ENCODE peak calls at places on chromosomes 7 and 10, in ten cellular contexts. One of them, this sample, is unnamed.

GRCh38 chr10:12980080-12980656 is 21.3 kb downstream of the CCDC3 start:
- DNase-seq in astrocyte of the cerebellum: no peak
- DNase-seq in non-pigmented ciliary epithelial cell: no peak
- DNase-seq in smooth muscle cell of the brain vasculature: no peak
- DNase-seq in pons: no peak
- DNase-seq in Calu3: no peak
- DNase-seq in A549: no peak
- DNase-seq in NCI-H1105 treated with DMSO at 0.1 percent for 48 hours: no peak
- DNase-seq in NCI-H2081: peak
- DNase-seq in A673: peak
- DNase-seq in this sample: no peak

GRCh38 chr7:116166167-116166566 is 44.2 kb upstream of the TES start:
- DNase-seq in astrocyte of the cerebellum: no peak
- DNase-seq in non-pigmented ciliary epithelial cell: no peak
- DNase-seq in smooth muscle cell of the brain vasculature: no peak
- DNase-seq in pons: no peak
- DNase-seq in Calu3: no peak
- DNase-seq in A549: no peak
- DNase-seq in NCI-H1105 treated with DMSO at 0.1 percent for 48 hours: no peak
- DNase-seq in NCI-H2081: no peak
- DNase-seq in A673: no peak
- DNase-seq in this sample: no peak

GRCh38 chr10:133230387-133231195 is 574 bp downstream of the UTF1 start:
- DNase-seq in astrocyte of the cerebellum: no peak
- DNase-seq in non-pigmented ciliary epithelial cell: no peak
- DNase-seq in smooth muscle cell of the brain vasculature: no peak
- DNase-seq in pons: no peak
- DNase-seq in Calu3: no peak
- DNase-seq in A549: no peak
- DNase-seq in NCI-H1105 treated with DMSO at 0.1 percent for 48 hours: peak
- DNase-seq in NCI-H2081: no peak
- DNase-seq in A673: no peak
- DNase-seq in this sample: no peak

GRCh38 chr7:1512781-1513656 is 8.8 kb upstream of the INTS1 start:
- DNase-seq in astrocyte of the cerebellum: no peak
- DNase-seq in non-pigmented ciliary epithelial cell: no peak
- DNase-seq in smooth muscle cell of the brain vasculature: no peak
- DNase-seq in pons: peak
- DNase-seq in Calu3: peak
- DNase-seq in A549: peak
- DNase-seq in NCI-H1105 treated with DMSO at 0.1 percent for 48 hours: no peak
- DNase-seq in NCI-H2081: no peak
- DNase-seq in A673: peak
- DNase-seq in this sample: no peak

GRCh38 chr10:114561008-114561523 is 97.0 kb downstream of the ABLIM1 start:
- DNase-seq in astrocyte of the cerebellum: no peak
- DNase-seq in non-pigmented ciliary epithelial cell: no peak
- DNase-seq in smooth muscle cell of the brain vasculature: no peak
- DNase-seq in pons: no peak
- DNase-seq in Calu3: no peak
- DNase-seq in A549: no peak
- DNase-seq in NCI-H1105 treated with DMSO at 0.1 percent for 48 hours: no peak
- DNase-seq in NCI-H2081: no peak
- DNase-seq in A673: no peak
- DNase-seq in this sample: no peak

GRCh38 chr7:452230-452751 is 67.4 kb downstream of the PDGFA start:
- DNase-seq in astrocyte of the cerebellum: no peak
- DNase-seq in non-pigmented ciliary epithelial cell: no peak
- DNase-seq in smooth muscle cell of the brain vasculature: no peak
- DNase-seq in pons: no peak
- DNase-seq in Calu3: peak
- DNase-seq in A549: no peak
- DNase-seq in NCI-H1105 treated with DMSO at 0.1 percent for 48 hours: no peak
- DNase-seq in NCI-H2081: no peak
- DNase-seq in A673: no peak
- DNase-seq in this sample: no peak

GRCh38 chr7:105920766-105921165 is 42.3 kb upstream of the CDHR3 start:
- DNase-seq in astrocyte of the cerebellum: no peak
- DNase-seq in non-pigmented ciliary epithelial cell: no peak
- DNase-seq in smooth muscle cell of the brain vasculature: no peak
- DNase-seq in pons: no peak
- DNase-seq in Calu3: no peak
- DNase-seq in A549: no peak
- DNase-seq in NCI-H1105 treated with DMSO at 0.1 percent for 48 hours: no peak
- DNase-seq in NCI-H2081: no peak
- DNase-seq in A673: no peak
- DNase-seq in this sample: no peak

GRCh38 chr10:110335314-110336064 is 30.8 kb upstream of the SMNDC1 start:
- DNase-seq in astrocyte of the cerebellum: no peak
- DNase-seq in non-pigmented ciliary epithelial cell: no peak
- DNase-seq in smooth muscle cell of the brain vasculature: no peak
- DNase-seq in pons: no peak
- DNase-seq in Calu3: no peak
- DNase-seq in A549: no peak
- DNase-seq in NCI-H1105 treated with DMSO at 0.1 percent for 48 hours: no peak
- DNase-seq in NCI-H2081: no peak
- DNase-seq in A673: no peak
- DNase-seq in this sample: no peak

GRCh38 chr10:43692051-43692825 is 43.6 kb upstream of the ZNF32 start:
- DNase-seq in astrocyte of the cerebellum: no peak
- DNase-seq in non-pigmented ciliary epithelial cell: no peak
- DNase-seq in smooth muscle cell of the brain vasculature: no peak
- DNase-seq in pons: no peak
- DNase-seq in Calu3: no peak
- DNase-seq in A549: no peak
- DNase-seq in NCI-H1105 treated with DMSO at 0.1 percent for 48 hours: no peak
- DNase-seq in NCI-H2081: no peak
- DNase-seq in A673: no peak
- DNase-seq in this sample: no peak

GRCh38 chr10:33134011-33134751 is 176.2 kb upstream of the ITGB1 start:
- DNase-seq in astrocyte of the cerebellum: peak
- DNase-seq in non-pigmented ciliary epithelial cell: no peak
- DNase-seq in smooth muscle cell of the brain vasculature: no peak
- DNase-seq in pons: no peak
- DNase-seq in Calu3: peak
- DNase-seq in A549: peak
- DNase-seq in NCI-H1105 treated with DMSO at 0.1 percent for 48 hours: no peak
- DNase-seq in NCI-H2081: peak
- DNase-seq in A673: peak
- DNase-seq in this sample: no peak

GRCh38 chr7:83301416-83301815 is 138.7 kb upstream of the PCLO start:
- DNase-seq in astrocyte of the cerebellum: no peak
- DNase-seq in non-pigmented ciliary epithelial cell: peak
- DNase-seq in smooth muscle cell of the brain vasculature: peak
- DNase-seq in pons: no peak
- DNase-seq in Calu3: no peak
- DNase-seq in A549: no peak
- DNase-seq in NCI-H1105 treated with DMSO at 0.1 percent for 48 hours: no peak
- DNase-seq in NCI-H2081: no peak
- DNase-seq in A673: no peak
- DNase-seq in this sample: no peak

GRCh38 chr7:36286241-36286640 is 103.4 kb upstream of the ANLN start:
- DNase-seq in astrocyte of the cerebellum: no peak
- DNase-seq in non-pigmented ciliary epithelial cell: no peak
- DNase-seq in smooth muscle cell of the brain vasculature: no peak
- DNase-seq in pons: no peak
- DNase-seq in Calu3: peak
- DNase-seq in A549: no peak
- DNase-seq in NCI-H1105 treated with DMSO at 0.1 percent for 48 hours: no peak
- DNase-seq in NCI-H2081: no peak
- DNase-seq in A673: no peak
- DNase-seq in this sample: no peak

GRCh38 chr10:30431435-30431911 is 2.5 kb upstream of the MAP3K8 start:
- DNase-seq in astrocyte of the cerebellum: no peak
- DNase-seq in non-pigmented ciliary epithelial cell: no peak
- DNase-seq in smooth muscle cell of the brain vasculature: no peak
- DNase-seq in pons: no peak
- DNase-seq in Calu3: peak
- DNase-seq in A549: no peak
- DNase-seq in NCI-H1105 treated with DMSO at 0.1 percent for 48 hours: no peak
- DNase-seq in NCI-H2081: no peak
- DNase-seq in A673: no peak
- DNase-seq in this sample: no peak

GRCh38 chr10:127989481-127989964 is 82.6 kb downstream of the PTPRE start:
- DNase-seq in astrocyte of the cerebellum: no peak
- DNase-seq in non-pigmented ciliary epithelial cell: no peak
- DNase-seq in smooth muscle cell of the brain vasculature: no peak
- DNase-seq in pons: no peak
- DNase-seq in Calu3: no peak
- DNase-seq in A549: no peak
- DNase-seq in NCI-H1105 treated with DMSO at 0.1 percent for 48 hours: no peak
- DNase-seq in NCI-H2081: no peak
- DNase-seq in A673: peak
- DNase-seq in this sample: no peak

GRCh38 chr10:22837771-22838170 is 90.1 kb upstream of the ARMC3 start:
- DNase-seq in astrocyte of the cerebellum: no peak
- DNase-seq in non-pigmented ciliary epithelial cell: no peak
- DNase-seq in smooth muscle cell of the brain vasculature: no peak
- DNase-seq in pons: no peak
- DNase-seq in Calu3: no peak
- DNase-seq in A549: no peak
- DNase-seq in NCI-H1105 treated with DMSO at 0.1 percent for 48 hours: no peak
- DNase-seq in NCI-H2081: no peak
- DNase-seq in A673: no peak
- DNase-seq in this sample: no peak

GRCh38 chr10:44724415-44725174 is 186.5 kb upstream of the TMEM72 start:
- DNase-seq in astrocyte of the cerebellum: no peak
- DNase-seq in non-pigmented ciliary epithelial cell: peak
- DNase-seq in smooth muscle cell of the brain vasculature: peak
- DNase-seq in pons: peak
- DNase-seq in Calu3: no peak
- DNase-seq in A549: no peak
- DNase-seq in NCI-H1105 treated with DMSO at 0.1 percent for 48 hours: no peak
- DNase-seq in NCI-H2081: no peak
- DNase-seq in A673: peak
- DNase-seq in this sample: no peak

GRCh38 chr10:26555719-26556368 is 117.7 kb downstream of the APBB1IP start:
- DNase-seq in astrocyte of the cerebellum: peak
- DNase-seq in non-pigmented ciliary epithelial cell: peak
- DNase-seq in smooth muscle cell of the brain vasculature: no peak
- DNase-seq in pons: peak
- DNase-seq in Calu3: peak
- DNase-seq in A549: peak
- DNase-seq in NCI-H1105 treated with DMSO at 0.1 percent for 48 hours: no peak
- DNase-seq in NCI-H2081: no peak
- DNase-seq in A673: peak
- DNase-seq in this sample: peak